ENCODE peak calls at places on chromosomes 13 and 19, in nine cellular contexts. Q, A, L, U, R, F, B, H and X are unnamed samples.

GRCh38 chr19:7004313-7004931 is 16.8 kb downstream of the MBD3L2B start:
- DNase-seq in Q (peak), A (peak), L (peak), U (no peak), R (peak), F (peak), B (peak), H (no peak), X (peak)

GRCh38 chr13:30052127-30052526 is 201.7 kb upstream of the UBL3 start:
- DNase-seq in Q (peak), A (peak), L (no peak), U (no peak), R (no peak), F (no peak), B (no peak), H (no peak), X (no peak)

GRCh38 chr19:4673726-4674125 is 3.6 kb upstream of the MYDGF start:
- DNase-seq in Q (no peak), A (no peak), L (no peak), U (no peak), R (no peak), F (no peak), B (no peak), H (no peak), X (no peak)

GRCh38 chr13:80871481-80871880 is 530.6 kb upstream of the SPRY2 start:
- DNase-seq in Q (no peak), A (no peak), L (peak), U (no peak), R (no peak), F (no peak), B (no peak), H (no peak), X (no peak)

GRCh38 chr13:113448885-113449692 is 4.2 kb downstream of the ADPRHL1 start:
- DNase-seq in Q (no peak), A (no peak), L (peak), U (no peak), R (peak), F (peak), B (no peak), H (peak), X (peak)

GRCh38 chr13:93535256-93535655 is 308.6 kb downstream of the GPC6 start:
- DNase-seq in Q (no peak), A (no peak), L (no peak), U (no peak), R (no peak), F (no peak), B (no peak), H (no peak), X (peak)

GRCh38 chr13:64723735-64724134 is 2506.4 kb downstream of the PCDH9 start:
- DNase-seq in Q (peak), A (no peak), L (peak), U (peak), R (peak), F (peak), B (no peak), H (no peak), X (peak)

GRCh38 chr13:82076421-82076820 is 1735.5 kb upstream of the SPRY2 start:
- DNase-seq in Q (no peak), A (no peak), L (no peak), U (no peak), R (no peak), F (no peak), B (no peak), H (no peak), X (no peak)

GRCh38 chr19:33005440-33005839 is 33.4 kb downstream of the FAAP24 start:
- DNase-seq in Q (peak), A (no peak), L (peak), U (no peak), R (no peak), F (no peak), B (no peak), H (no peak), X (no peak)

GRCh38 chr19:6773323-6773931 is 919 bp downstream of the VAV1 start:
- DNase-seq in Q (peak), A (no peak), L (no peak), U (no peak), R (no peak), F (no peak), B (peak), H (peak), X (no peak)

GRCh38 chr19:30163663-30164062 is 208.5 kb upstream of the ZNF536 start:
- DNase-seq in Q (no peak), A (no peak), L (no peak), U (no peak), R (no peak), F (no peak), B (no peak), H (no peak), X (no peak)

GRCh38 chr13:86087241-86087640 is 288.0 kb upstream of the SLITRK6 start:
- DNase-seq in Q (no peak), A (no peak), L (peak), U (no peak), R (no peak), F (no peak), B (no peak), H (no peak), X (no peak)

GRCh38 chr19:42313096-42313839 is at the start of gene TMEM145:
- DNase-seq in Q (peak), A (peak), L (no peak), U (peak), R (no peak), F (peak), B (peak), H (peak), X (peak)

GRCh38 chr19:14943601-14944000 is 2.3 kb downstream of the OR7C2 start:
- DNase-seq in Q (no peak), A (no peak), L (no peak), U (no peak), R (no peak), F (no peak), B (no peak), H (no peak), X (peak)

GRCh38 chr13:50543767-50544166 is 299.7 kb downstream of the DLEU7 start:
- DNase-seq in Q (peak), A (peak), L (peak), U (no peak), R (no peak), F (peak), B (no peak), H (no peak), X (peak)

GRCh38 chr19:6213266-6213595 is 66.5 kb downstream of the MLLT1 start:
- DNase-seq in Q (no peak), A (no peak), L (no peak), U (peak), R (no peak), F (no peak), B (no peak), H (no peak), X (no peak)

GRCh38 chr19:771332-771785 is 20.4 kb downstream of the MISP start:
- DNase-seq in Q (peak), A (peak), L (peak), U (peak), R (peak), F (peak), B (peak), H (peak), X (peak)

GRCh38 chr19:14496849-14497346 is 971 bp upstream of the GIPC1 start:
- DNase-seq in Q (no peak), A (no peak), L (no peak), U (no peak), R (no peak), F (no peak), B (no peak), H (no peak), X (peak)

GRCh38 chr19:19209372-19209771 is 2.4 kb upstream of the NCAN start:
- DNase-seq in Q (no peak), A (no peak), L (no peak), U (no peak), R (no peak), F (no peak), B (no peak), H (no peak), X (no peak)

GRCh38 chr13:27203854-27204253 is 32.2 kb upstream of the USP12 start:
- DNase-seq in Q (peak), A (no peak), L (peak), U (no peak), R (no peak), F (no peak), B (no peak), H (no peak), X (peak)

GRCh38 chr13:66427330-66427990 is 802.7 kb downstream of the PCDH9 start:
- DNase-seq in Q (no peak), A (no peak), L (no peak), U (no peak), R (no peak), F (no peak), B (no peak), H (no peak), X (no peak)

GRCh38 chr19:18418725-18419194 is 438 bp upstream of the SSBP4 start:
- DNase-seq in Q (peak), A (no peak), L (no peak), U (no peak), R (no peak), F (no peak), B (no peak), H (no peak), X (peak)

GRCh38 chr13:42615691-42616090 is 41.7 kb downstream of the TNFSF11 start:
- DNase-seq in Q (no peak), A (no peak), L (peak), U (no peak), R (no peak), F (peak), B (no peak), H (no peak), X (no peak)

GRCh38 chr19:35089554-35089953 is 26.1 kb upstream of the FXYD3 start:
- DNase-seq in Q (no peak), A (no peak), L (no peak), U (no peak), R (no peak), F (no peak), B (no peak), H (no peak), X (no peak)

GRCh38 chr19:35088514-35088913 is 27.1 kb upstream of the FXYD3 start:
- DNase-seq in Q (no peak), A (no peak), L (peak), U (no peak), R (no peak), F (peak), B (no peak), H (peak), X (peak)

GRCh38 chr19:35087393-35087792 is 28.2 kb upstream of the FXYD3 start:
- DNase-seq in Q (no peak), A (no peak), L (no peak), U (no peak), R (no peak), F (no peak), B (no peak), H (peak), X (no peak)

GRCh38 chr19:35090795-35091214 is 24.8 kb upstream of the FXYD3 start:
- DNase-seq in Q (peak), A (peak), L (no peak), U (no peak), R (no peak), F (no peak), B (peak), H (no peak), X (peak)

DNA sequence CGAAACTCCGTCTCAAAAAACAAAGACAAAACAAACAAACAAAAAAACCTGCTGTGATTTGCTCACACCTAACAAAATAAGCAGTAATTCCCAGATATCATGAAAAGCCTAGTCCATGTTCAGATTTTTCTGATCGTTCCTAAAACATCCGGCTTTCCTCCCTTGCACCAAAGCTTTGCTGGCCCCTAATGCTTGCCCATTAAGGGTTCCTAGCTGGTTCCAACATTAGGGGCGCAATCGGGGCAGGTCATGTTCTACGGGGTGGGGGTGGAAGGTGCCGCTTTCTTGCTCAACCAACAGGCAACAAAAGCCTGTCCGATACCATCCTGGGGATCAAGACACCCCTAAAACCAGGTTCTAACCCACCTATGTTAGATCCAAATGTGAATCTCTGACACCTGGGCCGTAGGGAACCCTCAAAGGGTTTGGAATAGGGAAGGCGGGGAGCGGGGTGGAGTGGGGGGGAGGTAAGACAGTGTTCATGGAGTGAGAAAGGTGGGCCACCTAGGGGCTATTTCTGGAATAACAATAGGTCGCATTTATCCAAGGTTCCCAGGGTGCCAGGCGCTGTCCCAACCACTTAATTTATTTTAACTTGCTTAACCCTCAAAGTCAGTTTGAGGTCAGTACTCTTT is 25.3 kb upstream of the FXYD3 start:
- DNase-seq in Q (peak), A (peak), L (peak), U (peak), R (peak), F (peak), B (peak), H (peak), X (peak)
- TF ChIP-seq EZH2phosphoT487 in Q (no peak), A (no peak), L (no peak), U (no peak), R (no peak), F (no peak), B (no peak), H (no peak), X (no peak)

GRCh38 chr19:49489601-49490167 is 2.3 kb downstream of the RPL13A start:
- DNase-seq in Q (no peak), A (peak), L (no peak), U (no peak), R (no peak), F (no peak), B (no peak), H (peak), X (peak)

GRCh38 chr19:49490287-49491029 is 3.0 kb downstream of the RPL13A start:
- DNase-seq in Q (no peak), A (no peak), L (no peak), U (no peak), R (no peak), F (no peak), B (no peak), H (peak), X (no peak)

GRCh38 chr19:49491804-49492572 is 4.2 kb upstream of the RPS11 start:
- DNase-seq in Q (no peak), A (peak), L (no peak), U (no peak), R (no peak), F (peak), B (no peak), H (no peak), X (no peak)

GRCh38 chr19:49491030-49491803 is 3.8 kb downstream of the RPL13A start:
- DNase-seq in Q (no peak), A (peak), L (no peak), U (no peak), R (no peak), F (no peak), B (no peak), H (no peak), X (no peak)

GRCh38 chr19:49492573-49493411 is 3.4 kb upstream of the RPS11 start:
- DNase-seq in Q (peak), A (peak), L (peak), U (no peak), R (no peak), F (no peak), B (peak), H (peak), X (peak)
- TF ChIP-seq EZH2phosphoT487 in Q (no peak), A (no peak), L (no peak), U (no peak), R (no peak), F (no peak), B (no peak), H (no peak), X (no peak)

DNA sequence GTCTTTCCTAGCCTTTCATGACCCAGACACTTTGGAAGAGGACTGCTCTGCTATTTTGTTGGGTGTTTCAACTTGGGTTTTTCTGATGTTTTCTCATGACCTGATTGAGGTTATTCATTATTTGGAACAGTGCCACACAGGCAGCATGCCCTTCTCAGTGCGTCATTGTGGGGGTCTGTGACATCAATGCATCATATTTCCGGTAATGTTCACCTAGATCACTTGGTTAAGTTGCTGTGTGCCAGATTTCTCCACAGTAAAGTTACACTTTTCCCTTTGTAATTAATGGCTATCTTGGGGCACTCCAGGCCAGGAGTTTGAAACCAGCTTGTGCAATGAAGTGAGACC is 124.4 kb downstream of the SIPA1L3 start:
- DNase-seq in Q (no peak), A (no peak), L (peak), U (no peak), R (no peak), F (no peak), B (no peak), H (no peak), X (peak)
- TF ChIP-seq EZH2phosphoT487 in Q (no peak), A (no peak), L (no peak), U (no peak), R (no peak), F (no peak), B (no peak), H (no peak), X (no peak)

GRCh38 chr13:34145061-34145460 is 327.1 kb downstream of the RFC3 start:
- DNase-seq in Q (no peak), A (no peak), L (no peak), U (no peak), R (no peak), F (no peak), B (no peak), H (no peak), X (no peak)

GRCh38 chr13:34152409-34152808 is 334.5 kb downstream of the RFC3 start:
- DNase-seq in Q (no peak), A (no peak), L (no peak), U (no peak), R (no peak), F (no peak), B (no peak), H (no peak), X (no peak)

GRCh38 chr13:34152996-34153395 is 335.0 kb downstream of the RFC3 start:
- DNase-seq in Q (no peak), A (no peak), L (no peak), U (no peak), R (no peak), F (no peak), B (no peak), H (no peak), X (no peak)

GRCh38 chr13:34151885-34152284 is 333.9 kb downstream of the RFC3 start:
- DNase-seq in Q (no peak), A (peak), L (peak), U (no peak), R (no peak), F (peak), B (no peak), H (no peak), X (no peak)

GRCh38 chr13:34148359-34148758 is 330.4 kb downstream of the RFC3 start:
- DNase-seq in Q (no peak), A (no peak), L (no peak), U (no peak), R (no peak), F (no peak), B (no peak), H (no peak), X (no peak)
- TF ChIP-seq EZH2phosphoT487 in Q (no peak), A (no peak), L (no peak), U (no peak), R (no peak), F (no peak), B (no peak), H (no peak), X (no peak)

GRCh38 chr13:21997726-21998125 is 326.9 kb downstream of the FGF9 start:
- DNase-seq in Q (no peak), A (no peak), L (no peak), U (no peak), R (no peak), F (no peak), B (no peak), H (no peak), X (no peak)
- TF ChIP-seq EZH2phosphoT487 in Q (no peak), A (no peak), L (no peak), U (no peak), R (no peak), F (no peak), B (no peak), H (no peak), X (no peak)

DNA sequence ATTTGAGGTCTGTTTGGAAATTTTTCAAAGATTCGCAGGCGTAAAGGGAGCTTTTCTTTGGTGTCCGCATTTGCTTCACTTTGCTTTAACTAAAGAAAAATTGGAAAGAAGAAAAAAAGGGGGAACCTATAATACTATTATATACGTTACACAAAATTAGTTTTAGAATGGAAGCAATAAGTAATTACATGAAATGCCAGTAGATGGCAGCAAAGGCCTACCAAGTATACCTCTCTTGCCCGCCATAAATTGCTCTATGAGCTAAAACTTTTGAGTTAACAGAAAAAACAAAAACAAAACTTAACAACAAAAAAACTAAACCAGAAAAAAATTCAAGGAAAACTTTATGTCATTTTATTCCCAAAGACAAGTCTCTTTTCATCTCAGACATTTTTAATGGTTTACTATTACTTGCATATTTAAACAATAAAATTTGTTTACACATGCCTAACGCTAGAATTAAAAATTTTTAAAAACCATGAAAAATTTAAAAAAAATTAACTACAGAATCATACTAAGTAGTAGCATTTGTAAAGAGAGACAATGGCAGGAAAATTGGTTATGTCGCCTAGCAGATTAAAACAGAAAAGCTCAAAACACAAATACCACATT is 271.4 kb downstream of the NALCN start:
- DNase-seq in Q (peak), A (peak), L (peak), U (peak), R (peak), F (peak), B (peak), H (peak), X (peak)
- TF ChIP-seq EZH2phosphoT487 in Q (no peak), A (no peak), L (no peak), U (no peak), R (no peak), F (no peak), B (no peak), H (no peak), X (no peak)

GRCh38 chr13:41061914-41062837 is 867 bp downstream of the WBP4 start:
- DNase-seq in Q (peak), A (no peak), L (peak), U (no peak), R (peak), F (peak), B (peak), H (no peak), X (peak)
- TF ChIP-seq EZH2phosphoT487 in Q (no peak), A (no peak), L (no peak), U (no peak), R (no peak), F (no peak), B (no peak), H (no peak), X (no peak)